ENCODE peak calls at places on chromosomes 7 and 10, in nine cellular contexts. B, M, E, H, D, A, F, N and T are unnamed samples.
A peak's percentile ranks its signal among the peaks of the same experiment; 100 is the strongest.

GRCh38 chr10:112557197-112557596 is 110.2 kb downstream of the VTI1A start:
- DNase-seq in B (no peak), M (no peak), E (no peak), H (no peak), D (no peak), A (no peak), F (no peak), N (no peak), T (no peak)

GRCh38 chr7:18426564-18427226 is 68.9 kb upstream of the HDAC9 start:
- DNase-seq in B (no peak), M (no peak), E (no peak), H (no peak), D (no peak), A (no peak), F (no peak), N (no peak), T (no peak)

GRCh38 chr7:142454862-142455261 is 197.0 kb upstream of the PRSS58 start:
- DNase-seq in B (no peak), M (no peak), E (no peak), H (no peak), D (no peak), A (no peak), F (no peak), N (no peak), T (no peak)

GRCh38 chr10:58741673-58742072 is 229.0 kb downstream of the BICC1 start:
- DNase-seq in B (no peak), M (no peak), E (no peak), H (no peak), D (no peak), A (no peak), F (no peak), N (no peak), T (no peak)

GRCh38 chr7:82578430-82578829 is 134.9 kb upstream of the CACNA2D1 start:
- DNase-seq in B (no peak), M (no peak), E (no peak), H (no peak), D (no peak), A (no peak), F (no peak), N (no peak), T (no peak)

GRCh38 chr7:120856621-120857352 is 1.2 kb downstream of the TSPAN12 start:
- DNase-seq in B (peak; percentile 27), M (no peak), E (peak; percentile 89), H (no peak), D (peak; percentile 63), A (peak; percentile 25), F (peak; percentile 38), N (peak; percentile 48), T (peak; percentile 57)

GRCh38 chr10:35306852-35307251 is 29.5 kb upstream of the CCNY start:
- DNase-seq in B (peak; percentile 16), M (peak; percentile 61), E (no peak), H (no peak), D (peak; percentile 76), A (no peak), F (no peak), N (no peak), T (no peak)

GRCh38 chr7:28062197-28062988 is 118.2 kb downstream of the JAZF1 start:
- DNase-seq in B (no peak), M (no peak), E (peak; percentile 94), H (no peak), D (peak; percentile 59), A (peak; percentile 74), F (peak; percentile 66), N (peak; percentile 76), T (peak; percentile 67)

GRCh38 chr10:131743190-131744151 is 157.3 kb upstream of the PPP2R2D start:
- DNase-seq in B (no peak), M (no peak), E (peak; percentile 62), H (no peak), D (peak; percentile 28), A (no peak), F (no peak), N (no peak), T (peak; percentile 13)

GRCh38 chr7:85457911-85458310 is 271.1 kb upstream of the SEMA3D start:
- DNase-seq in B (no peak), M (no peak), E (no peak), H (no peak), D (no peak), A (no peak), F (no peak), N (no peak), T (no peak)

GRCh38 chr10:119028900-119029612 is 458 bp upstream of the NANOS1 start:
- DNase-seq in B (peak; percentile 86), M (peak; percentile 79), E (peak; percentile 98), H (peak; percentile 25), D (peak; percentile 88), A (peak; percentile 90), F (peak; percentile 92), N (peak; percentile 92), T (peak; percentile 92)

GRCh38 chr10:115001506-115002381 is 63.7 kb downstream of the TRUB1 start:
- DNase-seq in B (no peak), M (no peak), E (no peak), H (no peak), D (no peak), A (peak; percentile 27), F (no peak), N (peak; percentile 58), T (no peak)

GRCh38 chr10:104098360-104098925 is 12.8 kb upstream of the COL17A1 start:
- DNase-seq in B (no peak), M (no peak), E (no peak), H (no peak), D (no peak), A (no peak), F (no peak), N (no peak), T (no peak)

GRCh38 chr7:25512051-25512450 is 283.8 kb upstream of the NPVF start:
- DNase-seq in B (no peak), M (no peak), E (no peak), H (no peak), D (no peak), A (no peak), F (no peak), N (no peak), T (no peak)

GRCh38 chr10:35447693-35448407 is 111.5 kb downstream of the CCNY start:
- DNase-seq in B (no peak), M (peak; percentile 57), E (peak; percentile 60), H (no peak), D (no peak), A (no peak), F (no peak), N (no peak), T (no peak)

GRCh38 chr10:80159166-80159888 is 26.8 kb downstream of the PLAC9 start:
- DNase-seq in B (no peak), M (no peak), E (no peak), H (no peak), D (peak; percentile 38), A (no peak), F (no peak), N (peak; percentile 17), T (no peak)

GRCh38 chr10:10993785-10994184 is 23.9 kb upstream of the CELF2 start:
- DNase-seq in B (no peak), M (no peak), E (no peak), H (no peak), D (no peak), A (no peak), F (no peak), N (no peak), T (no peak)

GRCh38 chr10:106436123-106436740 is 728.3 kb downstream of the SORCS1 start:
- DNase-seq in B (no peak), M (no peak), E (no peak), H (no peak), D (no peak), A (no peak), F (no peak), N (no peak), T (no peak)

GRCh38 chr7:105806592-105807266 is 69.7 kb downstream of the ATXN7L1 start:
- DNase-seq in B (peak; percentile 30), M (no peak), E (no peak), H (no peak), D (no peak), A (no peak), F (no peak), N (no peak), T (no peak)

GRCh38 chr7:98206451-98207330 is 4.5 kb upstream of the BHLHA15 start:
- DNase-seq in B (no peak), M (no peak), E (no peak), H (no peak), D (peak; percentile 48), A (no peak), F (no peak), N (no peak), T (no peak)

GRCh38 chr10:91391915-91392314 is 18.2 kb upstream of the HECTD2 start:
- DNase-seq in B (no peak), M (no peak), E (no peak), H (no peak), D (no peak), A (no peak), F (no peak), N (no peak), T (no peak)

GRCh38 chr10:71972746-71973695 is 8.8 kb downstream of the CHST3 start:
- DNase-seq in B (no peak), M (no peak), E (no peak), H (no peak), D (no peak), A (no peak), F (no peak), N (no peak), T (no peak)
- H3K27ac ChIP-seq in B (peak overlapping the region; percentile 76), M (peak overlapping the region; percentile 85), E (no peak overlapping the region), H (peak overlapping the region; percentile 40), D (no peak overlapping the region), A (no peak overlapping the region), F (peak overlapping the region; percentile 51), N (peak overlapping the region; percentile 23), T (peak overlapping the region; percentile 87)

GRCh38 chr10:24255115-24255895 is 46.4 kb downstream of the KIAA1217 start:
- DNase-seq in B (no peak), M (no peak), E (peak; percentile 71), H (no peak), D (no peak), A (no peak), F (no peak), N (no peak), T (no peak)
- H3K27ac ChIP-seq in B (no peak overlapping the region), M (peak overlapping the region; percentile 94), E (no peak overlapping the region), H (peak overlapping the region; percentile 83), D (no peak overlapping the region), A (peak overlapping the region; percentile 21), F (peak overlapping the region; percentile 67), N (no peak overlapping the region), T (peak overlapping the region; percentile 87)

GRCh38 chr10:87961314-87961713 is 97.9 kb downstream of the PTEN start:
- DNase-seq in B (no peak), M (no peak), E (no peak), H (no peak), D (no peak), A (no peak), F (no peak), N (no peak), T (no peak)

DNA sequence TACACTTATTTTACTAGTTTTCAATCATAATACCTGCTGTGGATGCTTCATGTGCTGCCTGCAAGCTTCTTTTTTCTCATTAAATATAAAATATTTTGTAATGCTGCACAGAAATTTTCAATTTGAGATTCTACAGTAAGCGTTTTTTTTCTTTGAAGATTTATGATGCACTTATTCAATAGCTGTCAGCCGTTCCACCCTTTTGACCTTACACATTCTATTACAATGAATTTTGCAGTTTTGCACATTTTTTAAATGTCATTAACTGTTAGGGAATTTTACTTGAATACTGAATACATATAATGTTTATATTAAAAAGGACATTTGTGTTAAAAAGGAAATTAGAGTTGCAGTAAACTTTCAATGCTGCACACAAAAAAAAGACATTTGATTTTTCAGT is 103.0 kb downstream of the PTEN start:
- DNase-seq in B (no peak), M (no peak), E (no peak), H (no peak), D (no peak), A (no peak), F (no peak), N (no peak), T (no peak)
- H3K27ac ChIP-seq in B (no peak overlapping the region), M (no peak overlapping the region), E (no peak overlapping the region), H (no peak overlapping the region), D (no peak overlapping the region), A (no peak overlapping the region), F (no peak overlapping the region), N (no peak overlapping the region), T (no peak overlapping the region)

GRCh38 chr7:6170571-6171531 is 101.6 kb downstream of the CYTH3 start:
- DNase-seq in B (no peak), M (no peak), E (no peak), H (no peak), D (no peak), A (no peak), F (no peak), N (no peak), T (no peak)
- H3K27ac ChIP-seq in B (no peak overlapping the region), M (no peak overlapping the region), E (no peak overlapping the region), H (no peak overlapping the region), D (no peak overlapping the region), A (no peak overlapping the region), F (peak overlapping the region; percentile 63), N (no peak overlapping the region), T (peak overlapping the region; percentile 46)